ENCODE peak calls at places on chromosomes 3 and 15, in nine cellular contexts. F is cardiac muscle cell, Y is IMR-90, S is psoas muscle, T is left lung, U is heart left ventricle, B is left ventricle myocardium inferior, A is uterus, X is heart right ventricle. M is an unnamed sample.

GRCh38 chr3:171134170-171134569 is 107.7 kb upstream of the SLC2A2 start:
- DNase-seq in X (no peak), T (no peak), A (no peak), U (no peak), B (no peak), F (no peak), Y (no peak), S (no peak), M (no peak)

GRCh38 chr15:77022646-77023575 is 28.0 kb downstream of the PSTPIP1 start:
- DNase-seq in T (peak), A (no peak), Y (no peak), S (no peak), B (no peak), F (no peak), X (no peak), U (no peak), M (no peak)

GRCh38 chr3:113499081-113499480 is 15.9 kb downstream of the SPICE1 start:
- DNase-seq in U (no peak), Y (peak), B (no peak), A (no peak), S (no peak), F (no peak), X (no peak), T (no peak), M (no peak)

GRCh38 chr15:39460748-39461147 is 120.1 kb upstream of the THBS1 start:
- DNase-seq in U (no peak), X (no peak), T (no peak), Y (no peak), S (no peak), F (no peak), B (no peak), A (no peak), M (no peak)

GRCh38 chr15:98626153-98626552 is 22.2 kb upstream of the IGF1R start:
- DNase-seq in Y (no peak), F (no peak), S (no peak), T (no peak), U (no peak), A (no peak), B (no peak), X (no peak), M (peak)

GRCh38 chr3:114848087-114848486 is 299.0 kb downstream of the ZBTB20 start:
- DNase-seq in Y (no peak), A (no peak), F (no peak), U (no peak), B (no peak), X (no peak), S (no peak), T (no peak), M (no peak)

GRCh38 chr3:71087109-71088018 is 496.2 kb downstream of the FOXP1 start:
- DNase-seq in Y (peak), U (no peak), A (no peak), T (no peak), F (peak), X (no peak), B (no peak), S (no peak), M (no peak)

GRCh38 chr3:119173325-119173724 is at the start of gene UPK1B:
- DNase-seq in B (no peak), S (no peak), X (no peak), A (no peak), F (no peak), Y (no peak), U (no peak), T (no peak), M (no peak)

GRCh38 chr3:50121416-50122032 is 32.8 kb downstream of the RBM5 start:
- DNase-seq in X (peak), U (peak), T (peak), F (peak), Y (peak), B (peak), A (peak), S (peak), M (peak)

GRCh38 chr3:192444096-192444790 is 283.1 kb downstream of the FGF12 start:
- DNase-seq in B (peak), U (peak), Y (peak), F (peak), X (peak), T (peak), S (peak), A (peak), M (peak)

DNA sequence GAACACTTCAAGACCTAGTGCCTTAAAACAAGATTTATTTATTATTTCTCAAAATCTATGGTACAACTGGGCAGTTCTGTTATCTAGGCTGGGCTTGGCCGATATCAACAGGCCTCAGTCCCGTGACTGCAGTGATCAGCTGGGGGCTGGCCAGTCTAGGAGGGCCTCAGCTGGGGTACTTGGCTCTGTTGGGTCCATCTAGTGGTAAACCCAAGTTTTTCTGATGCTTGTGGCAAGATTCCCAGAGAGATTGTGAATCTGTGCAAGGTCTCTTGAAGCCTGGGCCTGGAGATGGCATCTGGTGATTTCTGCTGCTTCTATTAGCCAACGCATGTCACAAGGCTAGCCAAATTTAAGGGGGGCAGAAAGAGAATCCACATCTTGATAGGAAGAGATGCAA is 482.4 kb upstream of the SGO1 start:
- DNase-seq in X (no peak), B (no peak), T (no peak), U (peak), A (no peak), F (peak), Y (no peak), S (no peak), M (no peak)
- TF ChIP-seq CTCF in X (no peak), B (peak), T (no peak), U (no peak), A (no peak), F (no peak), Y (no peak), S (no peak), M (no peak)

DNA sequence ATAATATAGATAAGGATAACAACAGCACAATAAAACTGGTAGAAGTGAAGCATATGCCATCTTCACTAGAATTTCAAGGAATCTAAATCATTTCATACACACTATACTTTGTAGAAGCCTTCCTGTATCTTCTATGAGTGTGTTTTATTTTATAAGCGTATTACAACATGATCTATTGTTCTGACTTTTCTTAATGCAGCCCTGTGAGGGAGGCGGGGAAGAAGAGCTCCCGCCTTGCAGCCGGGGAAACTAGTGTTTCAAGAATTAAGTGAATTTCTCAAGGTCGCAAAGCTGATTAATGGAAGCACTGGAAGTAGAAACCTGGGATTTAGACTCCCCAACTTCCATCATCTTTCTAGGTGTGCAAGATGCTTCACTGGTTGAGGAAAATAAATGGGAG is 33.0 kb downstream of the VGLL4 start:
- DNase-seq in F (no peak), U (no peak), A (no peak), X (no peak), S (no peak), B (no peak), Y (no peak), T (no peak), M (no peak)
- H3K27ac ChIP-seq in F (peak), U (no peak), A (peak), X (no peak), S (peak), B (peak), Y (peak), T (no peak), M (peak)

GRCh38 chr3:33956211-33956610 is 157.8 kb downstream of the PDCD6IP start:
- DNase-seq in A (no peak), Y (no peak), U (no peak), S (no peak), X (no peak), B (no peak), T (no peak), F (no peak), M (no peak)
- TF ChIP-seq CTCF in A (no peak), Y (no peak), U (no peak), S (no peak), X (no peak), B (no peak), T (no peak), F (no peak), M (no peak)

GRCh38 chr3:126828306-126828705 is 124.3 kb downstream of the CHCHD6 start:
- DNase-seq in A (peak), X (peak), T (no peak), U (peak), B (peak), F (peak), Y (no peak), S (peak), M (no peak)
- H3K27ac ChIP-seq in A (no peak), X (peak), T (no peak), U (peak), B (peak), F (no peak), Y (no peak), S (peak), M (no peak)

GRCh38 chr3:100796556-100796955 is 87.3 kb downstream of the TFG start:
- DNase-seq in B (no peak), Y (peak), S (no peak), U (no peak), F (peak), A (no peak), T (no peak), X (no peak), M (peak)
- TF ChIP-seq CTCF in B (peak), Y (peak), S (peak), U (peak), F (peak), A (no peak), T (no peak), X (peak), M (peak)

DNA sequence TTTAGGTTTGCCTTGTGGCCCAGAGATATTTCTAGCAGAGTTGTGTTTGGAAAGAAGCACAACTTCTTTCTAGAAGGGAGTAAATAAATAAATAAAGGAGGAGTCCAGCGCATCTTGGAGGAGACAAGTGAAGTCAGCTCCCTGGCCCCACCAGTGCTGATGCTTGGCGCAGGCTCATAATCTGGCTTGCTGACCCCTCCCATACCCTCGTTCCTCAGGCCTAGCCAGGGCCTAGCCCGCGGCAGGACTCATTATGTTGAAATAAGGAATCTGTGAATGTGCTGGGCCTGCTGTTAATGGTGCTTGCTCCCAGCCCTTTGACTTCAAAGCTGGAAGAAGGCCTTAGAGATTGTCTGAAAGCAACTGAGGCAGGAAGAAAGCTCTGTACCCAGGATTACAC is 3.1 kb downstream of the ZNF710 start:
- DNase-seq in Y (no peak), B (no peak), X (no peak), A (no peak), F (peak), S (peak), T (no peak), U (no peak), M (no peak)
- H3K27ac ChIP-seq in Y (peak), B (peak), X (peak), A (peak), F (peak), S (peak), T (peak), U (peak), M (peak)

M was measured in RWPE1.